ENCODE peak calls at places on chromosomes 1 and 21, in five cellular contexts. N is CD8-positive, alpha-beta T cell; U is fibroblast of pulmonary artery; X is A549; B is testis. Y is an unnamed sample.
A peak's percentile ranks its signal among the peaks of the same experiment; 100 is the strongest.

GRCh38 chr1:156815851-156816536 is 654 bp downstream of the SH2D2A start:
- DNase-seq in N (peak; percentile 45), U (no peak), X (no peak), B (no peak), Y (no peak)

GRCh38 chr1:202129453-202130274 is 6.9 kb downstream of the GPR37L1 start:
- DNase-seq in N (no peak), U (no peak), X (no peak), B (no peak), Y (no peak)

GRCh38 chr1:179079113-179079761 is 2.6 kb upstream of the TOR3A start:
- DNase-seq in N (peak; percentile 54), U (peak; percentile 89), X (peak; percentile 66), B (peak; percentile 78), Y (peak; percentile 64)

GRCh38 chr1:94118013-94118412 is 2.9 kb downstream of the ABCA4 start:
- DNase-seq in N (no peak), U (no peak), X (no peak), B (no peak), Y (no peak)

GRCh38 chr1:224541901-224542610 is 74.1 kb upstream of the CNIH3 start:
- DNase-seq in N (no peak), U (peak; percentile 91), X (no peak), B (no peak), Y (no peak)

GRCh38 chr1:16146888-16147614 is 8.8 kb downstream of the EPHA2 start:
- DNase-seq in N (no peak), U (peak; percentile 58), X (no peak), B (peak; percentile 23), Y (no peak)

GRCh38 chr1:96234299-96234698 is 487.3 kb upstream of the PTBP2 start:
- DNase-seq in N (no peak), U (peak; percentile 73), X (peak; percentile 0), B (no peak), Y (no peak)

GRCh38 chr1:15684042-15684461 is at the start of gene PLEKHM2:
- DNase-seq in N (peak; percentile 44), U (peak; percentile 35), X (peak; percentile 38), B (no peak), Y (no peak)

GRCh38 chr1:234878288-234878687 is 250.3 kb downstream of the TOMM20 start:
- DNase-seq in N (no peak), U (no peak), X (no peak), B (peak; percentile 56), Y (no peak)

GRCh38 chr21:24428539-24429186 is 1178.6 kb downstream of the MRPL39 start:
- DNase-seq in N (no peak), U (no peak), X (no peak), B (no peak), Y (no peak)
- H3K4me3 ChIP-seq in N (peak overlapping the region; percentile 54), U (no peak overlapping the region), X (no peak overlapping the region), B (peak overlapping the region; percentile 32), Y (no peak overlapping the region)

DNA sequence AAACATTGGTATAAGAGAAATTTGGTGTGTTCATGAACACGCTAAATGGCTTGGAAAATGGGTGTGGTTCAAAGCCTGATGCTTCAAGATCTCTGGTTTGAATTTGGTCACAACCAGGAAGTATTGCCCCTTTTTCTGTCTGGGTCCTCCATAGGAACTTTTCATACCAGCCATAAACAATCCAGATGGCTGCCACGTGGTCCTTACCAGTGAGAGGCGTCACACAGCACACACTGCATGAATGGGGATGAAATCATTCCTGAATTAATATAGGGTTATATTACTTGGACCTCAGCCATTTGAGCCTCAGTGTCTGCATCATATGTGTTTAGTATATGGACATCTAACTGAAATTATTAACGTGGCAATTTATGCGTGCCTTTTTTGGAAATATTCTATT is 64.0 kb downstream of the PRRX1 start:
- DNase-seq in N (no peak), U (no peak), X (no peak), B (no peak), Y (no peak)
- TF ChIP-seq CTCF in N (no peak), U (no peak), X (no peak), B (no peak), Y (no peak)

GRCh38 chr1:88237026-88237425 is 447.0 kb upstream of the PKN2 start:
- DNase-seq in N (no peak), U (peak; percentile 29), X (no peak), B (no peak), Y (no peak)

GRCh38 chr1:88239205-88239604 is 444.9 kb upstream of the PKN2 start:
- DNase-seq in N (no peak), U (no peak), X (no peak), B (no peak), Y (no peak)
- H3K4me3 ChIP-seq in N (no peak overlapping the region), U (no peak overlapping the region), X (no peak overlapping the region), B (no peak overlapping the region), Y (no peak overlapping the region)

DNA sequence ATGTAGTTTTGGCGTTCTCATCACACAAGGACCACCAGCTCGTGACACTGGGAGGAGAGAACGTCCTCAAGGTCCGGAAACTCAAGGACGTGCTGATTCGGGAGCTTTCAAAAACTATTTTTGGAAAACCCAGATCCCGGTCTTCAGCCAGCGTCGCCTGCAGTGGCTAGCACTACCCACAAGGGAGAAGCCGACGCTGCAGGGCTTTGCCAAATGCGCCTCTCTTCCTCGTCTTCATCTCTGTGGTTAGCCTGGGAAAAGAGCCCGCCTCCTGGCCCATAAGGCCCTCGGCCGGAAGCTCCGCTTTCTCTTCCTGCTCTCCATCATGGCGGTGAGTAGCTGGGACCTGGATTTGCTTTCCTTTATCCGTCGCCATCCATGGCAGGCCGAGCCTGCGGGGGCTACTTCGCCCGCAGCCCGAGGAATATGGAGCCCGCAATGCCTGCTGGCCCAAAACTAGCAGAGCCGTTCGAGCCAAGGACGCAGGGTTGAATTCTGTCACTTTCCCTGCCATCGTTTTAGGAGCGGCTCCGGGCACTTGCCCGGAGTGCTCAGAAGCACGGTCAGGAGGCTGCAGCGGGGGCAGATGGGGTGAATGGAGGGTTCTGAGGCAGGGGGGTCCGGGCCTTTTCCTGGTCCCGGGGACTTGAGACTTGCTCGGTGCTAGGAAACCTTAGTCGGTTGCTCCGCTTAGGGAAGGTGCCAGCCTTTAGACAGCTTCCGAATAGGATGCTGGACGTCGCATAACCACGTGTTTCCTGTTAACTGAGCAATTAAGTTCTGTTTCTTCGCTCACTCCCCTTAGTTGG is at the start of gene RPL11:
- DNase-seq in N (peak; percentile 91), U (peak; percentile 98), X (peak; percentile 83), B (peak; percentile 98), Y (peak; percentile 84)
- TF ChIP-seq CTCF in N (peak; percentile 77), U (peak; percentile 81), X (peak; percentile 38), B (peak; percentile 84), Y (peak; percentile 42)

GRCh38 chr21:35923971-35924370 is 136.4 kb downstream of the SETD4 start:
- DNase-seq in N (no peak), U (no peak), X (no peak), B (no peak), Y (no peak)
- H3K4me3 ChIP-seq in N (no peak overlapping the region), U (no peak overlapping the region), X (no peak overlapping the region), B (no peak overlapping the region), Y (no peak overlapping the region)

GRCh38 chr1:203265541-203265940 is 36.1 kb upstream of the CHIT1 start:
- DNase-seq in N (no peak), U (no peak), X (no peak), B (no peak), Y (no peak)
- TF ChIP-seq CTCF in N (no peak), U (no peak), X (no peak), B (no peak), Y (no peak)